ENCODE peak calls at places on chromosomes 2 and 18, in five cellular contexts. O is K562, T is adrenal gland, K is right cardiac atrium, U is posterior cingulate gyrus. D is an unnamed sample.
A peak's percentile ranks its signal among the peaks of the same experiment; 100 is the strongest.

GRCh38 chr2:183166210-183166609 is 42.0 kb downstream of the NUP35 start:
- DNase-seq in O (no peak), T (no peak), K (no peak), U (no peak), D (no peak)

GRCh38 chr2:170180031-170180566 is 2.2 kb downstream of the MYO3B start:
- DNase-seq in O (no peak), T (no peak), K (no peak), U (no peak), D (no peak)

GRCh38 chr2:177616066-177616465 is 223.5 kb downstream of the AGPS start:
- DNase-seq in O (no peak), T (no peak), K (no peak), U (no peak), D (no peak)

GRCh38 chr2:206361407-206362045 is 81.8 kb upstream of the ADAM23 start:
- DNase-seq in O (no peak), T (no peak), K (no peak), U (no peak), D (no peak)

GRCh38 chr2:104849618-104850097 is 4.3 kb upstream of the POU3F3 start:
- DNase-seq in O (peak; percentile 67), T (peak; percentile 79), K (peak; percentile 71), U (peak; percentile 90), D (peak; percentile 58)

GRCh38 chr2:95359035-95359434 is 43.5 kb upstream of the FAHD2A start:
- DNase-seq in O (no peak), T (peak; percentile 2), K (no peak), U (no peak), D (no peak)

GRCh38 chr18:36392888-36393287 is 95.4 kb downstream of the FHOD3 start:
- DNase-seq in O (no peak), T (no peak), K (no peak), U (no peak), D (no peak)

GRCh38 chr2:223066721-223067120 is 14.7 kb downstream of the KCNE4 start:
- DNase-seq in O (no peak), T (no peak), K (no peak), U (no peak), D (no peak)

GRCh38 chr2:201795608-201796477 is 10.5 kb upstream of the CDK15 start:
- DNase-seq in O (peak; percentile 43), T (no peak), K (peak; percentile 37), U (peak; percentile 26), D (no peak)

GRCh38 chr2:71070294-71071025 is 2.0 kb downstream of the NAGK start:
- DNase-seq in O (peak; percentile 24), T (no peak), K (no peak), U (no peak), D (no peak)

GRCh38 chr2:146123714-146124113 is 1603.8 kb upstream of the ZEB2 start:
- DNase-seq in O (no peak), T (no peak), K (no peak), U (no peak), D (no peak)

GRCh38 chr2:100893753-100894530 is 74.0 kb downstream of the NPAS2 start:
- DNase-seq in O (peak; percentile 81), T (peak; percentile 62), K (no peak), U (no peak), D (no peak)

GRCh38 chr2:36408198-36408703 is 52.7 kb downstream of the CRIM1 start:
- DNase-seq in O (no peak), T (no peak), K (peak; percentile 60), U (peak; percentile 17), D (no peak)

GRCh38 chr2:201116959-201117734 is 1.2 kb downstream of the CFLAR start:
- DNase-seq in O (peak; percentile 71), T (peak; percentile 83), K (no peak), U (peak; percentile 37), D (peak; percentile 77)

GRCh38 chr18:61589724-61590065 is 256.5 kb downstream of the CDH20 start:
- DNase-seq in O (no peak), T (no peak), K (no peak), U (no peak), D (no peak)

GRCh38 chr2:239911630-239912071 is 113.5 kb downstream of the NDUFA10 start:
- DNase-seq in O (peak; percentile 12), T (no peak), K (peak; percentile 72), U (no peak), D (peak; percentile 49)

GRCh38 chr2:11749646-11750349 is 3.4 kb downstream of the LPIN1 start:
- DNase-seq in O (no peak), T (no peak), K (no peak), U (no peak), D (no peak)

GRCh38 chr2:204945376-204945775 is 400.1 kb downstream of the PARD3B start:
- DNase-seq in O (no peak), T (no peak), K (no peak), U (no peak), D (no peak)

GRCh38 chr2:104429978-104430740 is 423.8 kb upstream of the POU3F3 start:
- DNase-seq in O (no peak), T (no peak), K (no peak), U (peak; percentile 73), D (no peak)

GRCh38 chr18:47931707-47932103 is 1.2 kb upstream of the SMAD2 start:
- DNase-seq in O (peak; percentile 66), T (peak; percentile 62), K (no peak), U (no peak), D (no peak)

GRCh38 chr2:20619624-20620024 is 31.3 kb downstream of the HS1BP3 start:
- DNase-seq in O (no peak), T (peak; percentile 77), K (peak; percentile 82), U (no peak), D (no peak)

GRCh38 chr2:178391701-178392100 is 59.3 kb downstream of the PRKRA start:
- DNase-seq in O (no peak), T (no peak), K (no peak), U (no peak), D (no peak)

GRCh38 chr2:241730679-241731293 is 3.6 kb upstream of the D2HGDH start:
- DNase-seq in O (peak; percentile 64), T (no peak), K (no peak), U (no peak), D (no peak)

GRCh38 chr2:19542796-19543195 is 184.4 kb upstream of the OSR1 start:
- DNase-seq in O (no peak), T (no peak), K (no peak), U (no peak), D (no peak)

D was measured in lung.